ENCODE peak calls at places on chromosome 22, in ten cellular contexts. F is activated CD8-positive, alpha-beta memory T cell treated with anti-CD3 and anti-CD28 coated beads for 1 hour; G is cardiac septum; X is HTR-8/SVneo; H is ureter; L is iPS-NIHi11; C is GM23248; B is heart left ventricle; T is endothelial cell; W is PC-3. U is an unnamed sample.

GRCh38 chr22:46379301-46379930 is 43.9 kb downstream of the TRMU start:
- DNase-seq in L (no peak), X (no peak), B (peak), T (no peak), C (no peak), F (no peak), W (no peak), G (no peak), H (no peak), U (peak)

GRCh38 chr22:32752868-32753520 is 48.5 kb upstream of the TIMP3 start:
- DNase-seq in W (no peak), B (peak), X (peak), F (no peak), L (no peak), T (no peak), C (no peak), G (no peak), H (no peak), U (no peak)

GRCh38 chr22:50141462-50141861 is 29.1 kb upstream of the PANX2 start:
- DNase-seq in H (no peak), F (no peak), L (peak), C (no peak), W (no peak), T (no peak), G (no peak), X (no peak), B (no peak), U (no peak)

GRCh38 chr22:35493074-35493473 is 47.6 kb upstream of the RASD2 start:
- DNase-seq in C (no peak), B (no peak), L (no peak), W (no peak), X (no peak), H (no peak), F (no peak), T (no peak), G (no peak), U (no peak)

GRCh38 chr22:45311033-45311531 is 1.3 kb downstream of the FAM118A start:
- DNase-seq in B (no peak), W (no peak), X (no peak), H (no peak), G (no peak), F (no peak), C (no peak), T (no peak), L (no peak), U (no peak)

GRCh38 chr22:44753189-44754042 is 1.0 kb downstream of the ARHGAP8 start:
- DNase-seq in B (no peak), H (no peak), C (peak), X (no peak), W (peak), F (no peak), L (peak), G (no peak), T (no peak), U (peak)

GRCh38 chr22:45717787-45718186 is 46.2 kb downstream of the ATXN10 start:
- DNase-seq in F (no peak), H (no peak), B (no peak), X (no peak), G (no peak), T (no peak), L (no peak), W (peak), C (peak), U (no peak)

GRCh38 chr22:32999039-32999861 is 58.9 kb downstream of the SYN3 start:
- DNase-seq in B (no peak), L (no peak), C (no peak), F (no peak), X (no peak), W (no peak), H (no peak), G (peak), T (no peak), U (no peak)

GRCh38 chr22:27668828-27669797 is 132.4 kb downstream of the MN1 start:
- DNase-seq in X (peak), F (no peak), T (no peak), H (no peak), C (peak), G (peak), L (no peak), B (peak), W (peak), U (peak)

GRCh38 chr22:43967069-43967468 is 11.8 kb downstream of the SAMM50 start:
- DNase-seq in L (no peak), W (no peak), B (no peak), X (no peak), T (no peak), F (no peak), H (no peak), C (peak), G (no peak), U (no peak)

GRCh38 chr22:48882636-48883200 is 945.0 kb downstream of the BRD1 start:
- DNase-seq in L (no peak), H (no peak), B (no peak), F (no peak), C (no peak), W (no peak), T (no peak), X (no peak), G (peak), U (no peak)

GRCh38 chr22:44648821-44649566 is 53.0 kb upstream of the PRR5 start:
- DNase-seq in T (no peak), H (no peak), W (no peak), L (no peak), G (peak), B (no peak), X (no peak), F (no peak), C (peak), U (peak)

GRCh38 chr22:36738416-36739020 is 35.0 kb upstream of the CACNG2 start:
- DNase-seq in H (no peak), B (no peak), T (no peak), F (no peak), L (no peak), G (peak), W (no peak), X (no peak), C (no peak), U (no peak)

GRCh38 chr22:46084943-46085830 is 65.1 kb upstream of the PPARA start:
- DNase-seq in X (no peak), H (no peak), F (no peak), T (no peak), B (peak), G (peak), C (peak), L (no peak), W (peak), U (peak)

GRCh38 chr22:31089101-31090100 is 8.3 kb downstream of the SMTN start:
- DNase-seq in T (peak), L (peak), G (no peak), F (no peak), W (no peak), X (peak), B (peak), C (peak), H (peak), U (no peak)

GRCh38 chr22:23673826-23674690 is 16.8 kb upstream of the RGL4 start:
- DNase-seq in C (no peak), H (no peak), W (no peak), B (no peak), G (peak), F (no peak), L (peak), X (no peak), T (no peak), U (no peak)

GRCh38 chr22:26805131-26805530 is 147.7 kb downstream of the MIAT start:
- DNase-seq in W (no peak), H (no peak), C (peak), B (no peak), L (no peak), G (no peak), X (no peak), T (no peak), F (no peak), U (no peak)

GRCh38 chr22:23698094-23698493 is 7.3 kb downstream of the RGL4 start:
- DNase-seq in X (no peak), F (no peak), G (no peak), W (no peak), L (no peak), H (no peak), C (no peak), B (no peak), T (no peak), U (no peak)

GRCh38 chr22:22605074-22605404 is 39.4 kb upstream of the GGTLC2 start:
- DNase-seq in G (no peak), T (no peak), X (no peak), H (no peak), L (no peak), F (no peak), C (no peak), B (no peak), W (no peak), U (no peak)

GRCh38 chr22:46240506-46240905 is 9.6 kb downstream of the CDPF1 start:
- DNase-seq in B (no peak), W (no peak), H (no peak), T (no peak), C (no peak), G (no peak), F (no peak), L (no peak), X (no peak), U (no peak)

GRCh38 chr22:38304526-38304925 is 12.7 kb downstream of the CSNK1E start:
- DNase-seq in F (no peak), L (no peak), W (no peak), H (no peak), X (no peak), T (no peak), C (peak), B (peak), G (no peak), U (no peak)